ENCODE peak calls at places on chromosomes 3 and 15, in eight cellular contexts. S is heart left ventricle; Z is KG1; R is NCI-H2171 treated with DMSO at 0.1 percent for 48 hours; I is HFFc6; G is stimulated activated CD4-positive, alpha-beta T cell treated with anti-CD3 and anti-CD28 coated beads, Interleukin-4, amount 100 ng/mL, for 48 hours; C is BJ; K is stimulated activated CD8-positive, alpha-beta memory T cell treated with anti-CD3 and anti-CD28 coated beads, Interleukin-15, amount 100 ng/mL, for 24 hours. M is an unnamed sample.

GRCh38 chr3:110314512-110315114 is 757.0 kb upstream of the NECTIN3 start:
- DNase-seq in S (no peak), Z (peak; percentile 60), R (peak; percentile 66), I (peak; percentile 36), G (peak; percentile 34), C (no peak), K (no peak), M (peak; percentile 63)

GRCh38 chr3:101292027-101292426 is 28.3 kb downstream of the IMPG2 start:
- DNase-seq in S (no peak), Z (no peak), R (no peak), I (peak; percentile 5), G (no peak), C (no peak), K (no peak), M (no peak)

GRCh38 chr3:177026505-177027277 is 170.6 kb downstream of the TBL1XR1 start:
- DNase-seq in S (no peak), Z (no peak), R (peak; percentile 21), I (no peak), G (no peak), C (no peak), K (no peak), M (no peak)

GRCh38 chr15:45678459-45679178 is 43.8 kb downstream of the SQOR start:
- DNase-seq in S (no peak), Z (no peak), R (no peak), I (peak; percentile 23), G (no peak), C (peak; percentile 28), K (no peak), M (no peak)

GRCh38 chr3:150729682-150730360 is 26.1 kb upstream of the ERICH6 start:
- DNase-seq in S (no peak), Z (no peak), R (no peak), I (no peak), G (no peak), C (no peak), K (no peak), M (no peak)

GRCh38 chr15:85754993-85755392 is 39.7 kb downstream of the KLHL25 start:
- DNase-seq in S (no peak), Z (no peak), R (no peak), I (no peak), G (no peak), C (no peak), K (no peak), M (no peak)

GRCh38 chr3:97952872-97953271 is 19.4 kb downstream of the RIOX2 start:
- DNase-seq in S (no peak), Z (no peak), R (no peak), I (no peak), G (no peak), C (no peak), K (no peak), M (no peak)

GRCh38 chr3:36220189-36220588 is 160.1 kb upstream of the STAC start:
- DNase-seq in S (no peak), Z (no peak), R (no peak), I (no peak), G (no peak), C (no peak), K (no peak), M (no peak)

GRCh38 chr3:132343018-132343612 is 25.9 kb downstream of the ACP3 start:
- DNase-seq in S (no peak), Z (peak; percentile 25), R (peak; percentile 51), I (peak; percentile 52), G (peak; percentile 2), C (peak; percentile 4), K (no peak), M (peak; percentile 32)

GRCh38 chr15:68113273-68113672 is 59.2 kb downstream of the PIAS1 start:
- DNase-seq in S (no peak), Z (no peak), R (no peak), I (peak; percentile 16), G (no peak), C (no peak), K (no peak), M (peak; percentile 8)

GRCh38 chr15:81270188-81270587 is 53.8 kb downstream of the STARD5 start:
- DNase-seq in S (no peak), Z (no peak), R (no peak), I (no peak), G (no peak), C (no peak), K (no peak), M (no peak)

GRCh38 chr3:66367979-66368378 is 132.8 kb downstream of the LRIG1 start:
- DNase-seq in S (no peak), Z (no peak), R (no peak), I (no peak), G (no peak), C (no peak), K (no peak), M (peak; percentile 6)

GRCh38 chr3:31361391-31362273 is 171.1 kb upstream of the STT3B start:
- DNase-seq in S (no peak), Z (no peak), R (no peak), I (peak; percentile 91), G (no peak), C (peak; percentile 53), K (no peak), M (no peak)

GRCh38 chr3:182435860-182436259 is 357.4 kb upstream of the ATP11B start:
- DNase-seq in S (no peak), Z (no peak), R (peak; percentile 17), I (no peak), G (no peak), C (no peak), K (no peak), M (no peak)

GRCh38 chr15:98705070-98705469 is 56.7 kb downstream of the IGF1R start:
- DNase-seq in S (no peak), Z (no peak), R (no peak), I (no peak), G (no peak), C (no peak), K (no peak), M (no peak)

GRCh38 chr15:58410353-58410752 is 21.4 kb upstream of the LIPC start:
- DNase-seq in S (no peak), Z (no peak), R (no peak), I (no peak), G (no peak), C (no peak), K (no peak), M (no peak)

GRCh38 chr15:69757186-69757585 is 304.6 kb downstream of the RPLP1 start:
- DNase-seq in S (no peak), Z (no peak), R (no peak), I (no peak), G (peak; percentile 64), C (no peak), K (peak; percentile 39), M (no peak)

GRCh38 chr3:119600732-119601131 is 3.0 kb downstream of the PLA1A start:
- DNase-seq in S (peak; percentile 66), Z (no peak), R (no peak), I (no peak), G (no peak), C (no peak), K (no peak), M (peak; percentile 53)

GRCh38 chr3:192422321-192422997 is 304.9 kb downstream of the FGF12 start:
- DNase-seq in S (no peak), Z (no peak), R (no peak), I (peak; percentile 27), G (no peak), C (no peak), K (no peak), M (no peak)

GRCh38 chr15:99963096-99963825 is 230.0 kb upstream of the LYSMD4 start:
- DNase-seq in S (no peak), Z (no peak), R (no peak), I (no peak), G (no peak), C (no peak), K (no peak), M (peak; percentile 50)

GRCh38 chr3:82633319-82633718 is 871.9 kb upstream of the GBE1 start:
- DNase-seq in S (no peak), Z (no peak), R (no peak), I (no peak), G (no peak), C (no peak), K (no peak), M (no peak)